ENCODE peak calls at places on chromosomes 1 and 21, in four cellular contexts. L is prostate gland, X is K562, G is activated T-helper 1 cell treated with Interleukin-2 at 50 U/mL for 16 hours. R is an unnamed sample.

GRCh38 chr1:240803151-240803550 is 191.2 kb upstream of the GREM2 start:
- DNase-seq in L (no peak), G (no peak), X (no peak), R (no peak)

GRCh38 chr1:112904071-112904830 is 51.7 kb downstream of the SLC16A1 start:
- DNase-seq in L (no peak), G (peak; percentile 5), X (no peak), R (no peak)

GRCh38 chr1:203520315-203520714 is 26.4 kb downstream of the OPTC start:
- DNase-seq in L (no peak), G (no peak), X (no peak), R (no peak)

GRCh38 chr1:23759277-23759676 is 16.0 kb downstream of the ELOA start:
- DNase-seq in X (no peak), L (peak; percentile 46), G (no peak), R (no peak)

GRCh38 chr21:32735524-32735923 is 7.7 kb upstream of the SYNJ1 start:
- DNase-seq in L (no peak), G (no peak), X (no peak), R (no peak)

GRCh38 chr1:2547210-2548067 is 8.7 kb upstream of the TNFRSF14 start:
- DNase-seq in X (no peak), L (no peak), G (no peak), R (no peak)

GRCh38 chr1:150365945-150366344 is 2.0 kb downstream of the RPRD2 start:
- DNase-seq in X (no peak), L (no peak), G (no peak), R (no peak)

GRCh38 chr1:26361605-26362122 is 7.7 kb upstream of the CRYBG2 start:
- DNase-seq in L (no peak), X (no peak), G (no peak), R (no peak)

GRCh38 chr1:147591246-147591891 is 50.1 kb downstream of the BCL9 start:
- DNase-seq in G (no peak), L (no peak), X (no peak), R (peak; percentile 54)

GRCh38 chr1:30331415-30332065 is 391.8 kb downstream of the MATN1 start:
- DNase-seq in G (no peak), X (no peak), L (no peak), R (no peak)

GRCh38 chr1:7948950-7949349 is 8.3 kb upstream of the TNFRSF9 start:
- DNase-seq in X (no peak), G (no peak), L (no peak), R (no peak)

GRCh38 chr1:32684167-32684811 is 18.3 kb downstream of the SYNC start:
- DNase-seq in L (peak; percentile 58), X (no peak), G (no peak), R (no peak)

R was measured in cerebellum.